ENCODE peak calls at places on chromosomes 13 and 19, in four cellular contexts. R is fibroblast of lung, O is left lung, I is hepatocyte. P is an unnamed sample. For H3K27me3, the result is how much of the 10 kb centered on the place peaks cover.

GRCh38 chr13:55653497-55653896 is 1487.2 kb upstream of the PRR20A start:
- DNase-seq in R (no peak), O (no peak), I (no peak), P (no peak)

GRCh38 chr13:96848275-96848674 is 146.0 kb downstream of the OXGR1 start:
- DNase-seq in R (no peak), O (no peak), I (peak), P (no peak)

GRCh38 chr13:29589967-29590366 is 5.5 kb downstream of the SLC7A1 start:
- DNase-seq in R (no peak), O (no peak), I (no peak), P (no peak)

GRCh38 chr19:15378529-15379082 is 981 bp downstream of the AKAP8 start:
- DNase-seq in R (peak), O (peak), I (peak), P (peak)

GRCh38 chr13:95360464-95361097 is 59.3 kb upstream of the ABCC4 start:
- DNase-seq in R (peak), O (no peak), I (no peak), P (no peak)

GRCh38 chr13:49044849-49045248 is 69.1 kb downstream of the FNDC3A start:
- DNase-seq in R (no peak), O (no peak), I (no peak), P (no peak)

GRCh38 chr13:45063261-45063870 is 56.9 kb upstream of the GTF2F2 start:
- DNase-seq in R (peak), O (no peak), I (no peak), P (no peak)

GRCh38 chr13:84649853-84650252 is 767.6 kb upstream of the SLITRK1 start:
- DNase-seq in R (peak), O (no peak), I (no peak), P (peak)

GRCh38 chr13:37944476-37945442 is 75.2 kb upstream of the TRPC4 start:
- DNase-seq in R (no peak), O (no peak), I (no peak), P (no peak)

GRCh38 chr13:111110054-111110453 is 5.1 kb upstream of the ARHGEF7 start:
- DNase-seq in R (no peak), O (no peak), I (no peak), P (no peak)

GRCh38 chr19:3073159-3073563 is 10.9 kb upstream of the TLE5 start:
- DNase-seq in R (peak), O (no peak), I (no peak), P (peak)

GRCh38 chr19:35029737-35030256 is 473 bp upstream of the SCN1B start:
- DNase-seq in R (no peak), O (no peak), I (no peak), P (peak)
- H3K4me3 ChIP-seq in R (peak), O (peak), I (no peak), P (peak)

GRCh38 chr19:42487798-42488178 is 40.5 kb downstream of the CEACAM1 start:
- DNase-seq in R (no peak), O (no peak), I (no peak), P (no peak)
- H3K27me3 ChIP-seq in R (under half), O (under half), I (under half), P (under half)

GRCh38 chr19:54100560-54100959 is at the start of gene OSCAR:
- DNase-seq in R (no peak), O (peak), I (no peak), P (no peak)
- H3K4me3 ChIP-seq in R (no peak), O (peak), I (no peak), P (no peak)

DNA sequence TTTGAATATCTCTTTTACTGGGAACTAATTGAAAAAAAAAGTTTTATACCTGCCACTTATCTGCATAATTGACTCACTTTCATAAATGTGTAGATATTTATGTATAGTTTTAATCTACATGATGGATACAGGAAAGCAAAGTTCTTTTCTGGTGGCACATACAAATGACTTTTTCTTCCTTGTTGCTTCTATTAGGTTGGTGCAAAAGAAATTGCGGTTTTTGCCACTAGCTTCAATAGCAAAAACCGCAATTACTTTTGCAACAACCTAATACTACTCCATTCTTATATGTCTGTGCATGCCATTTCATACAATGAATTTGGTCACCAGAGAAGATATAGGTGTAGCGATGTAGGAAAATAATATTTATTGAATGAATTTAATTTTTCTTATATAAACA is 344.5 kb upstream of the PCDH20 start:
- DNase-seq in R (no peak), O (no peak), I (no peak), P (no peak)
- H3K27me3 ChIP-seq in R (under half), O (under half), I (under half), P (under half)

GRCh38 chr19:57779220-57779845 is 9.9 kb downstream of the ZNF586 start:
- DNase-seq in R (peak), O (no peak), I (no peak), P (no peak)
- H3K4me3 ChIP-seq in R (no peak), O (no peak), I (no peak), P (no peak)

DNA sequence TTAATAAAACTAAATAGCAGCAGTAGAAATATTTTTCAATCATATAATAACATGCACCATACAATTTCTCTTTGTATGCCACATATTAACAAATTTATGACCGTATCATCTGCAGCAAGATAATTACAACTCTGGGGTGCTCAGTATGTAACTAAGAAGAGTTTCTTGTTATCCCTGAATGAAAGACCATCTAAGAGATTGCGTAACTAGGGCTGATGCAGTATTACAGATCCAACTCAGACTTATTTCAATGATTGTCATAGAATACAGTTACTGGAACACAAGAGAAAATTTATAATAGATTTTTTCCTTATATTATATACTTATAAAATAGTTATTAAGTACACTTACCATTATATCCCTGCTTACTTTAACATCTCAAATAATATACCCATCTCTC is 305.1 kb downstream of the SLITRK1 start:
- DNase-seq in R (no peak), O (no peak), I (no peak), P (no peak)
- H3K27me3 ChIP-seq in R (under half), O (under half), I (under half), P (under half)

GRCh38 chr19:1445932-1446712 is 3.8 kb upstream of the APC2 start:
- DNase-seq in R (no peak), O (peak), I (peak), P (no peak)
- H3K4me3 ChIP-seq in R (no peak), O (peak), I (peak), P (no peak)

P was measured in SJCRH30.